ENCODE peak calls at places on chromosome 18, in four cellular contexts. N, X, U and S are unnamed samples.

GRCh38 chr18:3014501-3015202 is 1.7 kb upstream of the LPIN2 start:
- DNase-seq in N (no peak), X (no peak), U (no peak), S (no peak)

GRCh38 chr18:13405305-13406038 is 186.9 kb downstream of the LDLRAD4 start:
- DNase-seq in X (no peak), U (no peak), N (no peak), S (no peak)

GRCh38 chr18:39839782-39840181 is 2115.3 kb upstream of the PIK3C3 start:
- DNase-seq in N (no peak), X (peak), U (no peak), S (no peak)

GRCh38 chr18:6624729-6625308 is 104.7 kb upstream of the ARHGAP28 start:
- DNase-seq in U (no peak), N (no peak), X (peak), S (no peak)

GRCh38 chr18:59983506-59983905 is 83.7 kb downstream of the PMAIP1 start:
- DNase-seq in U (no peak), X (no peak), N (no peak), S (no peak)

GRCh38 chr18:76487076-76487475 is 8.0 kb downstream of the ZNF516 start:
- DNase-seq in U (no peak), N (no peak), X (peak), S (no peak)

GRCh38 chr18:72986103-72986502 is 118.3 kb upstream of the NETO1 start:
- DNase-seq in U (no peak), N (no peak), X (no peak), S (no peak)

GRCh38 chr18:77107218-77107815 is 25.3 kb downstream of the MBP start:
- DNase-seq in N (no peak), U (no peak), X (no peak), S (no peak)

GRCh38 chr18:11906926-11907874 is 917 bp downstream of the MPPE1 start:
- DNase-seq in X (no peak), N (no peak), U (peak), S (no peak)

GRCh38 chr18:11176416-11176815 is 27.0 kb upstream of the PIEZO2 start:
- DNase-seq in N (no peak), X (peak), U (no peak), S (no peak)

GRCh38 chr18:61189376-61189775 is 143.9 kb upstream of the CDH20 start:
- DNase-seq in X (no peak), U (no peak), N (no peak), S (no peak)

GRCh38 chr18:74252032-74252380 is 39.8 kb downstream of the CYB5A start:
- DNase-seq in N (no peak), X (peak), U (no peak), S (no peak)

GRCh38 chr18:23165271-23165670 is 30.0 kb downstream of the CABLES1 start:
- DNase-seq in U (no peak), N (no peak), X (no peak), S (no peak)

GRCh38 chr18:35797961-35798360 is 174.5 kb upstream of the RMP24 start:
- DNase-seq in X (no peak), N (no peak), U (no peak), S (no peak)

GRCh38 chr18:3118195-3119010 is 101.4 kb downstream of the MYOM1 start:
- DNase-seq in N (no peak), U (peak), X (no peak), S (no peak)

GRCh38 chr18:26383454-26384270 is 157.4 kb downstream of the TAF4B start:
- DNase-seq in U (peak), N (no peak), X (peak), S (no peak)

GRCh38 chr18:26386421-26386820 is 160.2 kb downstream of the TAF4B start:
- DNase-seq in U (no peak), X (no peak), N (no peak), S (no peak)

DNA sequence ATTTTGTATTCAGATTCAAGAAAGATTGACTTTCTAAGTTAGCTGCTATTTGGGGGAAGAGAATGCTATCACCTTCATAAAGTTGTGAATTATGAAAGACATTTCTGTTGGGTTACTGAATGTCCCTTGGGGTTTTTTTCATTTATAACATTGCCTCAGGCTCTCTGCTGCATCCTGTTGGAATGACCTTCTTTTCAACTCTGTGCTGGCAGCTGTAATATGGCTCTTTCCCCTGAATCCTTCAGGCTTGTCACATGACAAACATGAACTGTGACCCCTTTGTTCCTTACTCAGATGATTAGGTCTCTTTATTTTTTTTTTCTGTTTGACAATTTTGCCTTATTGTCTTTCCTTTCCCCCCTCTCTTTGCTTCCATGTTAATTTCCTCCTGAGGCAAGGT is 159.8 kb downstream of the TAF4B start:
- DNase-seq in U (no peak), X (peak), N (no peak), S (no peak)
- H3K27ac ChIP-seq in U (no peak), X (no peak), N (no peak), S (no peak)

GRCh38 chr18:31929273-31929672 is 13.7 kb downstream of the TRAPPC8 start:
- DNase-seq in X (no peak), U (no peak), N (no peak), S (no peak)

GRCh38 chr18:31931163-31931885 is 11.6 kb downstream of the TRAPPC8 start:
- DNase-seq in N (no peak), U (peak), X (peak), S (no peak)

DNA sequence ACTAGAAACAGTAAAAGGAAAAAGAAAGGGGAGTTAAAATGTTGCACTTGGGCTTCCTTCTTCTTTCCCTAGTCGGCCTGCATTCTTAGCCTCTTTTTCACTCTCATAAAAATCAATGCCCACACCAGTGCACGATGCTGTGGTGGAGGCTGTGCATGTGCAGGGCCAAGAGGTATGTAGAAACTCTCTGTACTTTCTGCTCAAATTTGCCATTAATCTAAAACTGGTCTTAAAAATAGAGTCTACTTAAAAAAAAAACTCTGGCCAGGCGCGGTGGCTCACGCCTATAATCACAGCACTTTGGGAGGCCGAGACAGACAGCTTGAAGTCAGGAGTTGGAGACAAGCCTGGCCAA is 11.1 kb downstream of the TRAPPC8 start:
- DNase-seq in X (no peak), N (no peak), U (no peak), S (no peak)
- H4K5ac ChIP-seq in X (no peak), N (no peak), U (no peak), S (no peak)

GRCh38 chr18:32770181-32770650 is 2.6 kb downstream of the KLHL14 start:
- DNase-seq in N (peak), U (no peak), X (no peak), S (no peak)

GRCh38 chr18:32771871-32772499 is 838 bp downstream of the KLHL14 start:
- DNase-seq in X (no peak), N (peak), U (peak), S (no peak)

GRCh38 chr18:32769242-32770180 is 3.3 kb downstream of the KLHL14 start:
- DNase-seq in N (peak), X (no peak), U (peak), S (peak)

GRCh38 chr18:32771169-32771751 is 1.6 kb downstream of the KLHL14 start:
- DNase-seq in N (peak), X (no peak), U (peak), S (peak)

GRCh38 chr18:32770651-32771168 is 2.1 kb downstream of the KLHL14 start:
- DNase-seq in U (peak), N (peak), X (no peak), S (no peak)
- H3K27ac ChIP-seq in U (no peak), N (no peak), X (no peak), S (no peak)

DNA sequence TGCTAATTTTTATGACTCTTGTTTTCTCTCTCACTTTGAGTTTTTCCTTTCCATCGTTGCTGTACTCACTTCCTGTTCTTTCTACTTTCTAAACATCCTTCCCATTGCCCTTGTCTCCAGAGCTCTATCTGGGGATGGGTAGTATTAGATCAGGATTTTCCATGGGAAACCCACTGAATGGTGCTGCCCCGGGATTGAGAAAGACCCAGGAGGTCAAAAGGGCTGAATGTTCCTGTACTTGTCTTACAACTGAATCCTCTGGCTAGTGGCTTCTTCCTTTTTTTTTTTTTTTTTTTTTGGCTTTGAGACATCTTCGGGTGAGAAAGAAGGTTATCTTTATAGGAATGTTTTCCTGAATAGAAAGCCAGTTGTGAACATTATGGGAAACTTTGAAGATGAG is 364.8 kb upstream of the SLC14A2 start:
- DNase-seq in U (no peak), X (no peak), N (no peak), S (no peak)
- H4K5ac ChIP-seq in U (no peak), X (peak), N (no peak), S (no peak)

GRCh38 chr18:31943895-31944816 is 1.2 kb upstream of the TRAPPC8 start:
- DNase-seq in N (no peak), U (peak), X (no peak), S (no peak)
- H3K27ac ChIP-seq in N (no peak), U (peak), X (no peak), S (no peak)

GRCh38 chr18:43267818-43268217 is 9.5 kb downstream of the SYT4 start:
- DNase-seq in U (no peak), N (no peak), X (no peak), S (no peak)
- H4K5ac ChIP-seq in U (no peak), N (no peak), X (no peak), S (no peak)

DNA sequence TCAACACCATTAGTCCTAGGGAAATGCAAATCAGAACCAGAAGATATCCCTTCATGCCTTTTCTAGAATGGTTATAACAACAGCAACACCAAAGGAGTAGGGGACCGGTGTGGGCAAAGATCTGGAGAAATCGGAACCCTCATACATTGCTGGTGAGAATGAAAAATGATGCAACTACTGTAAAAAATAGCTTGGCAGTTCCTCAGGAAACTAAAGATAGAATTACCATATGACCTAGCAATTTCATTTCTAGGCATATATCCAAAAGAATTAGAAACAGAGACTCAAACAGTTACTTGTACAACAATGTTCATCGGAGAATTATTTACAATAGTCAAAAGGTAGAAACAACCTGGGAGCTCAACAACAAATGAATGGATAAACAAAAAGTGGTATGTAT is 29.2 kb upstream of the CDH7 start:
- DNase-seq in U (no peak), X (no peak), N (no peak), S (no peak)
- H3K27ac ChIP-seq in U (no peak), X (no peak), N (no peak), S (no peak)